ENCODE peak calls at places on chromosomes 1 and 21, in five cellular contexts. O is sigmoid colon, P is A549, N is tibial nerve, H is ovary. M is an unnamed sample.

GRCh38 chr1:179164494-179164893 is 65.0 kb downstream of the ABL2 start:
- DNase-seq in O (no peak), P (peak; percentile 68), N (no peak), H (no peak), M (no peak)

GRCh38 chr1:196393742-196394141 is 214.5 kb downstream of the KCNT2 start:
- DNase-seq in O (peak; percentile 66), P (no peak), N (peak; percentile 35), H (no peak), M (no peak)

GRCh38 chr1:6827081-6827480 is 41.8 kb downstream of the CAMTA1 start:
- DNase-seq in O (no peak), P (no peak), N (no peak), H (no peak), M (no peak)

GRCh38 chr1:188715566-188715965 is 1762.1 kb downstream of the BRINP3 start:
- DNase-seq in O (no peak), P (peak; percentile 16), N (no peak), H (no peak), M (no peak)

GRCh38 chr1:214525535-214526019 is 25.8 kb downstream of the PTPN14 start:
- DNase-seq in O (no peak), P (no peak), N (no peak), H (no peak), M (no peak)

GRCh38 chr1:229952135-229952534 is 114.9 kb upstream of the GALNT2 start:
- DNase-seq in O (no peak), P (no peak), N (no peak), H (no peak), M (no peak)

GRCh38 chr1:241310451-241310850 is 46.6 kb downstream of the RGS7 start:
- DNase-seq in O (no peak), P (no peak), N (no peak), H (no peak), M (no peak)

GRCh38 chr1:9368356-9368755 is 75.7 kb downstream of the SPSB1 start:
- DNase-seq in O (no peak), P (no peak), N (no peak), H (no peak), M (no peak)

GRCh38 chr1:175744833-175745232 is 1.4 kb upstream of the TNR start:
- DNase-seq in O (no peak), P (no peak), N (no peak), H (no peak), M (no peak)

GRCh38 chr1:42743302-42744029 is 3.4 kb upstream of the CLDN19 start:
- DNase-seq in O (no peak), P (no peak), N (no peak), H (no peak), M (no peak)

GRCh38 chr1:156379420-156380165 is 10.6 kb downstream of the RHBG start:
- DNase-seq in O (no peak), P (peak; percentile 50), N (no peak), H (no peak), M (no peak)

GRCh38 chr1:119968068-119968492 is 71.8 kb upstream of the ADAM30 start:
- DNase-seq in O (no peak), P (peak; percentile 54), N (peak; percentile 27), H (no peak), M (peak; percentile 80)

GRCh38 chr1:221437924-221438323 is 304.0 kb downstream of the DUSP10 start:
- DNase-seq in O (no peak), P (no peak), N (no peak), H (no peak), M (no peak)

GRCh38 chr1:195336718-195337269 is 1271.4 kb downstream of the KCNT2 start:
- DNase-seq in O (no peak), P (no peak), N (no peak), H (no peak), M (no peak)

GRCh38 chr1:30044745-30045144 is 678.6 kb downstream of the MATN1 start:
- DNase-seq in O (no peak), P (no peak), N (no peak), H (no peak), M (no peak)

GRCh38 chr1:8091691-8092090 is 65.6 kb upstream of the ERRFI1 start:
- DNase-seq in O (no peak), P (no peak), N (no peak), H (no peak), M (no peak)

GRCh38 chr1:63640633-63641567 is 47.7 kb downstream of the PGM1 start:
- DNase-seq in O (no peak), P (no peak), N (no peak), H (no peak), M (no peak)

GRCh38 chr1:154809436-154810413 is 60.4 kb downstream of the KCNN3 start:
- DNase-seq in O (no peak), P (no peak), N (no peak), H (no peak), M (no peak)

GRCh38 chr1:30043731-30044408 is 679.5 kb downstream of the MATN1 start:
- DNase-seq in O (no peak), P (no peak), N (no peak), H (no peak), M (no peak)

GRCh38 chr1:90122679-90123340 is 127.9 kb downstream of the ZNF326 start:
- DNase-seq in O (no peak), P (no peak), N (no peak), H (no peak), M (no peak)

GRCh38 chr1:197868751-197869501 is 33.5 kb upstream of the C1orf53 start:
- DNase-seq in O (no peak), P (peak; percentile 68), N (no peak), H (no peak), M (peak; percentile 42)

GRCh38 chr1:5639323-5639722 is 352.9 kb downstream of the NPHP4 start:
- DNase-seq in O (no peak), P (no peak), N (no peak), H (no peak), M (no peak)

GRCh38 chr1:16391408-16391807 is 24.4 kb downstream of the SZRD1 start:
- DNase-seq in O (no peak), P (no peak), N (no peak), H (no peak), M (no peak)

GRCh38 chr1:28046716-28047115 is 41.7 kb downstream of the EYA3 start:
- DNase-seq in O (no peak), P (no peak), N (no peak), H (no peak), M (no peak)

GRCh38 chr1:74767490-74767889 is 34.5 kb downstream of the TYW3 start:
- DNase-seq in O (no peak), P (peak; percentile 54), N (no peak), H (no peak), M (no peak)

GRCh38 chr1:91617242-91617837 is 116.7 kb downstream of the CDC7 start:
- DNase-seq in O (peak; percentile 84), P (peak; percentile 28), N (peak; percentile 41), H (peak; percentile 67), M (peak; percentile 44)

GRCh38 chr1:47818682-47819502 is 178.3 kb downstream of the TRABD2B start:
- DNase-seq in O (no peak), P (no peak), N (peak; percentile 37), H (no peak), M (no peak)

GRCh38 chr1:212712451-212713303 is 13.0 kb upstream of the BATF3 start:
- DNase-seq in O (no peak), P (no peak), N (no peak), H (no peak), M (no peak)

DNA sequence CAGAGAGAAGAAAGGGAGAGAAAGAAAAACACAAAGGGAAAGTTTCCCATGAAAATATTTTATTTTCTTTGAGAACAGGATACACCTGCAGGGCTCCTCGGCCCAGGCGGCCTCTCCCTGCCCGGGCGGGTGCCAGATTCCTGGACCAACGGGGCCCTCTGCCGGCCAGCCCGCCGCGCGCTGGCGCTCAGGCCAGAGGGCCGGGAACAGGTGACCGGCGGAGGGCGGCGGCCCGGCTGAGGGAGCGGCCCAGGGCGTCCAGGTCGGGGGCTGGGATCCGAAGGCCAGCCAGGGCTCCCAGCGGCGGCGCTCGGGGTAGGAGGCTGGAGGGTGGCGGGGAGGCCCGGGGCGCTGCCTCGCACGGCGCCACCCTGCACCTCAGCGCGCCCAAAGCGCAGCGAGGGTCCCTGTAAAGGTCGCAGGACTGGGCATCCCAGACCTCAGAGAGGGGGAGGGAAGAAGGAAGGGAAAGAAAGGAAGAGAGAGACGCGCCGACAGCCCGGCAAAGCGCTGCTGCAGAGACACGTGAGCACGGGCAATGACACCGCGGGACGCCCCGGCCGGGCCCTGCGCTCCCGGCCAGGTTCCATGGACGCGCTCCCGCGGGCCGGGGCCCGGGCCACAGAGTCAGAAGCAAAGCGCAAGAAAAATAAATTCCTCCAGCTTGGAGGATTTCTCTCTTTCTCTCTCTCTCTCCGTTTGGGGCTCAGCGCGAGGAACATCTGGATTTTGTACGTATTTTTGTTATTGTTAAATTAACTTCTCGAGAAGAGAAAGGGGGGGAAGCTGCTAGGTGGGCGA is 908 bp downstream of the WNT9A start:
- DNase-seq in O (peak; percentile 92), P (peak; percentile 80), N (peak; percentile 70), H (peak; percentile 89), M (peak; percentile 84)
- TF ChIP-seq POLR2A in O (no peak), P (no peak), N (no peak), H (no peak), M (no peak)

GRCh38 chr1:3675436-3675835 is 23.1 kb downstream of the TP73 start:
- DNase-seq in O (no peak), P (no peak), N (no peak), H (no peak), M (no peak)

GRCh38 chr1:3679098-3679555 is 26.8 kb downstream of the TP73 start:
- DNase-seq in O (no peak), P (no peak), N (no peak), H (no peak), M (no peak)

GRCh38 chr1:3677411-3677944 is 25.2 kb downstream of the TP73 start:
- DNase-seq in O (no peak), P (no peak), N (no peak), H (no peak), M (no peak)

GRCh38 chr1:3678361-3679097 is 26.2 kb downstream of the TP73 start:
- DNase-seq in O (no peak), P (no peak), N (no peak), H (no peak), M (no peak)

GRCh38 chr1:3676581-3677410 is 24.5 kb downstream of the TP73 start:
- DNase-seq in O (no peak), P (no peak), N (no peak), H (no peak), M (no peak)
- H3K4me3 ChIP-seq in O (no peak overlapping the region), P (no peak overlapping the region), N (no peak overlapping the region), H (no peak overlapping the region), M (no peak overlapping the region)

GRCh38 chr1:109784551-109785252 is 21.0 kb upstream of the EPS8L3 start:
- DNase-seq in O (peak; percentile 54), P (no peak), N (no peak), H (peak; percentile 25), M (peak; percentile 4)

GRCh38 chr1:109782927-109783326 is 19.2 kb upstream of the EPS8L3 start:
- DNase-seq in O (peak; percentile 62), P (no peak), N (no peak), H (peak; percentile 35), M (no peak)

GRCh38 chr1:109782514-109782913 is 18.8 kb upstream of the EPS8L3 start:
- DNase-seq in O (peak; percentile 64), P (no peak), N (no peak), H (peak; percentile 59), M (no peak)

GRCh38 chr1:109781807-109782206 is 18.1 kb upstream of the EPS8L3 start:
- DNase-seq in O (no peak), P (no peak), N (no peak), H (no peak), M (no peak)

GRCh38 chr1:109783436-109783835 is 19.7 kb upstream of the EPS8L3 start:
- DNase-seq in O (peak; percentile 62), P (peak; percentile 90), N (no peak), H (peak; percentile 35), M (no peak)
- TF ChIP-seq EP300 in O (no peak), P (peak; percentile 49), N (no peak), H (no peak), M (no peak)

GRCh38 chr21:33368576-33368975 is 34.6 kb upstream of the IFNGR2 start:
- DNase-seq in O (no peak), P (no peak), N (no peak), H (no peak), M (no peak)
- TF ChIP-seq POLR2A in O (no peak), P (no peak), N (no peak), H (no peak), M (no peak)

M was measured in transverse colon.